ENCODE peak calls at places on chromosomes 13 and 19, in eight cellular contexts. One of them, this sample, is unnamed.

GRCh38 chr19:52086481-52086880 is 9.1 kb downstream of the ZNF841 start:
- DNase-seq in NCI-H2081: no peak
- DNase-seq in T-helper 1 cell: no peak
- DNase-seq in CD8-positive, alpha-beta T cell: no peak
- DNase-seq in mesendoderm: no peak
- DNase-seq in NB4: peak; percentile 34
- DNase-seq in cardiac muscle cell: no peak
- DNase-seq in T-helper 9 cell: no peak
- DNase-seq in this sample: no peak

GRCh38 chr13:44364601-44365000 is 9.0 kb upstream of the SERP2 start:
- DNase-seq in T-helper 9 cell: no peak
- DNase-seq in mesendoderm: peak; percentile 93
- DNase-seq in NCI-H2081: no peak
- DNase-seq in cardiac muscle cell: no peak
- DNase-seq in T-helper 1 cell: no peak
- DNase-seq in CD8-positive, alpha-beta T cell: no peak
- DNase-seq in NB4: no peak
- DNase-seq in this sample: no peak

GRCh38 chr13:97889803-97890202 is 63.7 kb upstream of the IPO5 start:
- DNase-seq in T-helper 9 cell: no peak
- DNase-seq in cardiac muscle cell: no peak
- DNase-seq in NB4: no peak
- DNase-seq in mesendoderm: no peak
- DNase-seq in T-helper 1 cell: no peak
- DNase-seq in CD8-positive, alpha-beta T cell: no peak
- DNase-seq in NCI-H2081: no peak
- DNase-seq in this sample: no peak

GRCh38 chr13:46893820-46894533 is 2.9 kb downstream of the HTR2A start:
- DNase-seq in T-helper 9 cell: peak; percentile 33
- DNase-seq in NCI-H2081: peak; percentile 52
- DNase-seq in cardiac muscle cell: peak; percentile 79
- DNase-seq in CD8-positive, alpha-beta T cell: peak; percentile 65
- DNase-seq in T-helper 1 cell: peak; percentile 39
- DNase-seq in NB4: peak; percentile 68
- DNase-seq in mesendoderm: peak; percentile 70
- DNase-seq in this sample: peak; percentile 4

GRCh38 chr19:30871979-30872378 is 477.3 kb downstream of the TSHZ3 start:
- DNase-seq in NB4: no peak
- DNase-seq in T-helper 1 cell: no peak
- DNase-seq in T-helper 9 cell: no peak
- DNase-seq in mesendoderm: no peak
- DNase-seq in cardiac muscle cell: no peak
- DNase-seq in NCI-H2081: no peak
- DNase-seq in CD8-positive, alpha-beta T cell: no peak
- DNase-seq in this sample: no peak

GRCh38 chr13:113800576-113800926 is 41.5 kb downstream of the TMEM255B start:
- DNase-seq in mesendoderm: no peak
- DNase-seq in cardiac muscle cell: no peak
- DNase-seq in NB4: no peak
- DNase-seq in T-helper 9 cell: no peak
- DNase-seq in T-helper 1 cell: no peak
- DNase-seq in CD8-positive, alpha-beta T cell: no peak
- DNase-seq in NCI-H2081: no peak
- DNase-seq in this sample: no peak

GRCh38 chr19:32653626-32653968 is 21.4 kb downstream of the ANKRD27 start:
- DNase-seq in T-helper 9 cell: no peak
- DNase-seq in CD8-positive, alpha-beta T cell: no peak
- DNase-seq in NB4: no peak
- DNase-seq in T-helper 1 cell: no peak
- DNase-seq in NCI-H2081: no peak
- DNase-seq in cardiac muscle cell: no peak
- DNase-seq in mesendoderm: no peak
- DNase-seq in this sample: no peak

GRCh38 chr19:52351512-52351911 is 15.5 kb downstream of the ZNF610 start:
- DNase-seq in NCI-H2081: no peak
- DNase-seq in cardiac muscle cell: peak; percentile 43
- DNase-seq in T-helper 1 cell: no peak
- DNase-seq in T-helper 9 cell: no peak
- DNase-seq in mesendoderm: peak; percentile 76
- DNase-seq in CD8-positive, alpha-beta T cell: no peak
- DNase-seq in NB4: peak; percentile 55
- DNase-seq in this sample: no peak

GRCh38 chr13:106755542-106755941 is 187.6 kb upstream of the ARGLU1 start:
- DNase-seq in T-helper 9 cell: no peak
- DNase-seq in NCI-H2081: no peak
- DNase-seq in mesendoderm: no peak
- DNase-seq in cardiac muscle cell: no peak
- DNase-seq in T-helper 1 cell: no peak
- DNase-seq in CD8-positive, alpha-beta T cell: no peak
- DNase-seq in NB4: no peak
- DNase-seq in this sample: no peak

GRCh38 chr19:45768644-45769053 is 403 bp downstream of the SIX5 start:
- DNase-seq in NCI-H2081: no peak
- DNase-seq in NB4: peak; percentile 66
- DNase-seq in mesendoderm: peak; percentile 60
- DNase-seq in T-helper 9 cell: peak; percentile 25
- DNase-seq in cardiac muscle cell: peak; percentile 52
- DNase-seq in T-helper 1 cell: no peak
- DNase-seq in CD8-positive, alpha-beta T cell: peak; percentile 42
- DNase-seq in this sample: no peak

GRCh38 chr13:45299194-45299593 is 41.8 kb downstream of the TPT1 start:
- DNase-seq in NB4: no peak
- DNase-seq in mesendoderm: no peak
- DNase-seq in cardiac muscle cell: no peak
- DNase-seq in CD8-positive, alpha-beta T cell: no peak
- DNase-seq in T-helper 9 cell: no peak
- DNase-seq in NCI-H2081: no peak
- DNase-seq in T-helper 1 cell: no peak
- DNase-seq in this sample: no peak

GRCh38 chr19:38684862-38685665 is 37.6 kb downstream of the ACTN4 start:
- DNase-seq in CD8-positive, alpha-beta T cell: no peak
- DNase-seq in NCI-H2081: no peak
- DNase-seq in T-helper 1 cell: no peak
- DNase-seq in cardiac muscle cell: no peak
- DNase-seq in mesendoderm: no peak
- DNase-seq in T-helper 9 cell: no peak
- DNase-seq in NB4: no peak
- DNase-seq in this sample: no peak

GRCh38 chr13:49627831-49628652 is at the start of gene ARL11:
- DNase-seq in T-helper 1 cell: no peak
- DNase-seq in cardiac muscle cell: no peak
- DNase-seq in mesendoderm: peak; percentile 88
- DNase-seq in NCI-H2081: no peak
- DNase-seq in T-helper 9 cell: peak; percentile 6
- DNase-seq in NB4: peak; percentile 96
- DNase-seq in CD8-positive, alpha-beta T cell: peak; percentile 56
- DNase-seq in this sample: no peak

GRCh38 chr19:52670046-52670445 is 31.9 kb upstream of the ZNF83 start:
- DNase-seq in NCI-H2081: no peak
- DNase-seq in NB4: no peak
- DNase-seq in T-helper 9 cell: no peak
- DNase-seq in cardiac muscle cell: no peak
- DNase-seq in T-helper 1 cell: no peak
- DNase-seq in CD8-positive, alpha-beta T cell: no peak
- DNase-seq in mesendoderm: peak; percentile 37
- DNase-seq in this sample: no peak

GRCh38 chr13:44899967-44900366 is 89.3 kb downstream of the NUFIP1 start:
- DNase-seq in CD8-positive, alpha-beta T cell: no peak
- DNase-seq in NCI-H2081: peak; percentile 48
- DNase-seq in NB4: no peak
- DNase-seq in cardiac muscle cell: no peak
- DNase-seq in mesendoderm: no peak
- DNase-seq in T-helper 9 cell: no peak
- DNase-seq in T-helper 1 cell: no peak
- DNase-seq in this sample: no peak

GRCh38 chr19:39106201-39106600 is 19.4 kb upstream of the PAK4 start:
- DNase-seq in mesendoderm: no peak
- DNase-seq in T-helper 1 cell: no peak
- DNase-seq in NB4: no peak
- DNase-seq in CD8-positive, alpha-beta T cell: no peak
- DNase-seq in NCI-H2081: no peak
- DNase-seq in cardiac muscle cell: no peak
- DNase-seq in T-helper 9 cell: no peak
- DNase-seq in this sample: no peak

GRCh38 chr13:50127017-50127725 is 111.9 kb downstream of the KCNRG start:
- DNase-seq in T-helper 9 cell: peak; percentile 40
- DNase-seq in NCI-H2081: no peak
- DNase-seq in T-helper 1 cell: peak; percentile 40
- DNase-seq in NB4: no peak
- DNase-seq in cardiac muscle cell: peak; percentile 55
- DNase-seq in CD8-positive, alpha-beta T cell: peak; percentile 52
- DNase-seq in mesendoderm: peak; percentile 45
- DNase-seq in this sample: no peak

GRCh38 chr13:43730642-43731041 is 56.1 kb downstream of the ENOX1 start:
- DNase-seq in NCI-H2081: no peak
- DNase-seq in cardiac muscle cell: no peak
- DNase-seq in NB4: no peak
- DNase-seq in T-helper 1 cell: no peak
- DNase-seq in T-helper 9 cell: no peak
- DNase-seq in CD8-positive, alpha-beta T cell: no peak
- DNase-seq in mesendoderm: no peak
- DNase-seq in this sample: no peak

GRCh38 chr13:111622051-111622531 is 301.6 kb downstream of the TEX29 start:
- DNase-seq in NB4: no peak
- DNase-seq in cardiac muscle cell: no peak
- DNase-seq in NCI-H2081: no peak
- DNase-seq in mesendoderm: no peak
- DNase-seq in CD8-positive, alpha-beta T cell: no peak
- DNase-seq in T-helper 1 cell: no peak
- DNase-seq in T-helper 9 cell: no peak
- DNase-seq in this sample: no peak

GRCh38 chr19:16067205-16067938 is 8.9 kb upstream of the TPM4 start:
- DNase-seq in T-helper 1 cell: no peak
- DNase-seq in NB4: peak; percentile 49
- DNase-seq in cardiac muscle cell: no peak
- DNase-seq in CD8-positive, alpha-beta T cell: no peak
- DNase-seq in NCI-H2081: no peak
- DNase-seq in mesendoderm: no peak
- DNase-seq in T-helper 9 cell: no peak
- DNase-seq in this sample: no peak

GRCh38 chr19:4524808-4525562 is 6.7 kb upstream of the PLIN4 start:
- DNase-seq in NCI-H2081: peak; percentile 35
- DNase-seq in cardiac muscle cell: peak; percentile 53
- DNase-seq in T-helper 9 cell: peak; percentile 67
- DNase-seq in mesendoderm: peak; percentile 53
- DNase-seq in NB4: peak; percentile 61
- DNase-seq in T-helper 1 cell: peak; percentile 54
- DNase-seq in CD8-positive, alpha-beta T cell: peak; percentile 67
- DNase-seq in this sample: peak; percentile 54

GRCh38 chr19:33826521-33826920 is 29.9 kb downstream of the KCTD15 start:
- DNase-seq in NB4: no peak
- DNase-seq in T-helper 9 cell: no peak
- DNase-seq in mesendoderm: no peak
- DNase-seq in NCI-H2081: no peak
- DNase-seq in cardiac muscle cell: no peak
- DNase-seq in T-helper 1 cell: no peak
- DNase-seq in CD8-positive, alpha-beta T cell: no peak
- DNase-seq in this sample: no peak

GRCh38 chr19:10403137-10404021 is at the start of gene CDC37:
- DNase-seq in mesendoderm: peak; percentile 97
- DNase-seq in T-helper 1 cell: peak; percentile 94
- DNase-seq in cardiac muscle cell: peak; percentile 98
- DNase-seq in NB4: peak; percentile 100
- DNase-seq in T-helper 9 cell: peak; percentile 98
- DNase-seq in NCI-H2081: peak; percentile 96
- DNase-seq in CD8-positive, alpha-beta T cell: peak; percentile 99
- DNase-seq in this sample: peak; percentile 95

GRCh38 chr13:24921881-24922280 is 157.9 kb downstream of the RNF17 start:
- DNase-seq in CD8-positive, alpha-beta T cell: no peak
- DNase-seq in NCI-H2081: no peak
- DNase-seq in cardiac muscle cell: no peak
- DNase-seq in T-helper 1 cell: no peak
- DNase-seq in T-helper 9 cell: no peak
- DNase-seq in NB4: no peak
- DNase-seq in mesendoderm: no peak
- DNase-seq in this sample: no peak

This sample was measured in NK-92 treated with Interleukin-12 subunit alpha and Interleukin-12 subunit beta, amount 100 ng/mL, for 24 hours.